ENCODE peak calls at places on chromosome 1, in five cellular contexts. Z is MCF 10A, X is mesenteric fat pad, Q is HTR-8/SVneo, D is breast epithelium. S is an unnamed sample.

GRCh38 chr1:61953076-61953789 is 211.0 kb downstream of the PATJ start:
- DNase-seq in Z (no peak), D (no peak), X (no peak), Q (no peak), S (no peak)

GRCh38 chr1:199396456-199396855 is 631.1 kb upstream of the NR5A2 start:
- DNase-seq in Z (no peak), Q (no peak), X (no peak), D (no peak), S (no peak)

GRCh38 chr1:66172272-66172671 is 361.7 kb upstream of the SGIP1 start:
- DNase-seq in D (no peak), Z (no peak), Q (no peak), X (no peak), S (no peak)

GRCh38 chr1:65253800-65254319 is 55.5 kb upstream of the DNAJC6 start:
- DNase-seq in X (no peak), Z (no peak), D (no peak), Q (no peak), S (no peak)

GRCh38 chr1:158984386-158984785 is 25.3 kb upstream of the IFI16 start:
- DNase-seq in D (no peak), Z (no peak), X (no peak), Q (no peak), S (no peak)

GRCh38 chr1:46133181-46133658 is 791 bp upstream of the PIK3R3 start:
- DNase-seq in X (no peak), Q (peak), D (peak), Z (no peak), S (peak)

GRCh38 chr1:3886106-3886670 is 13.9 kb downstream of the C1orf174 start:
- DNase-seq in X (no peak), D (no peak), Q (no peak), Z (no peak), S (no peak)

GRCh38 chr1:198937231-198938031 is 298.6 kb downstream of the PTPRC start:
- DNase-seq in X (no peak), Z (peak), D (no peak), Q (peak), S (peak)

GRCh38 chr1:1307261-1307907 is 346 bp downstream of the ACAP3 start:
- DNase-seq in D (no peak), X (no peak), Z (no peak), Q (no peak), S (no peak)

S was measured in cardiac septum.